ENCODE peak calls at places on chromosomes 13 and 19, in five cellular contexts. One of them, this sample, is unnamed.

GRCh38 chr13:102721800-102722231 is 27.0 kb upstream of the METTL21C start:
- DNase-seq in body of pancreas: no peak
- DNase-seq in cardiac muscle cell: peak; percentile 56
- DNase-seq in suprapubic skin: no peak
- DNase-seq in psoas muscle: peak; percentile 70
- DNase-seq in this sample: no peak

GRCh38 chr19:38115264-38115802 is 108.7 kb downstream of the DPF1 start:
- DNase-seq in body of pancreas: no peak
- DNase-seq in psoas muscle: no peak
- DNase-seq in suprapubic skin: no peak
- DNase-seq in cardiac muscle cell: no peak
- DNase-seq in this sample: no peak

GRCh38 chr19:53357821-53358581 is 7.5 kb upstream of the ZNF525 start:
- DNase-seq in cardiac muscle cell: no peak
- DNase-seq in psoas muscle: no peak
- DNase-seq in body of pancreas: no peak
- DNase-seq in suprapubic skin: no peak
- DNase-seq in this sample: no peak

GRCh38 chr19:21463449-21464105 is 41.8 kb upstream of the ZNF429 start:
- DNase-seq in cardiac muscle cell: peak; percentile 48
- DNase-seq in suprapubic skin: no peak
- DNase-seq in body of pancreas: peak; percentile 88
- DNase-seq in psoas muscle: peak; percentile 58
- DNase-seq in this sample: peak; percentile 42

GRCh38 chr13:107361666-107362065 is 793.7 kb upstream of the ARGLU1 start:
- DNase-seq in body of pancreas: no peak
- DNase-seq in cardiac muscle cell: peak; percentile 44
- DNase-seq in suprapubic skin: no peak
- DNase-seq in psoas muscle: no peak
- DNase-seq in this sample: no peak

GRCh38 chr13:19860884-19861655 is 2.4 kb downstream of the ZMYM5 start:
- DNase-seq in psoas muscle: no peak
- DNase-seq in body of pancreas: no peak
- DNase-seq in suprapubic skin: no peak
- DNase-seq in cardiac muscle cell: peak; percentile 65
- DNase-seq in this sample: no peak

GRCh38 chr13:99211421-99212035 is 10.9 kb downstream of the UBAC2 start:
- DNase-seq in suprapubic skin: no peak
- DNase-seq in cardiac muscle cell: no peak
- DNase-seq in body of pancreas: no peak
- DNase-seq in psoas muscle: no peak
- DNase-seq in this sample: no peak

GRCh38 chr19:6654347-6655310 is 15.3 kb downstream of the TNFSF14 start:
- DNase-seq in psoas muscle: no peak
- DNase-seq in body of pancreas: no peak
- DNase-seq in suprapubic skin: no peak
- DNase-seq in cardiac muscle cell: no peak
- DNase-seq in this sample: no peak

GRCh38 chr19:12794196-12794921 is 3.1 kb downstream of the JUNB start:
- DNase-seq in psoas muscle: no peak
- DNase-seq in body of pancreas: no peak
- DNase-seq in cardiac muscle cell: peak; percentile 60
- DNase-seq in suprapubic skin: no peak
- DNase-seq in this sample: no peak

GRCh38 chr19:38980583-38981374 is 5.2 kb upstream of the FBXO17 start:
- DNase-seq in body of pancreas: no peak
- DNase-seq in cardiac muscle cell: no peak
- DNase-seq in psoas muscle: no peak
- DNase-seq in suprapubic skin: no peak
- DNase-seq in this sample: no peak

DNA sequence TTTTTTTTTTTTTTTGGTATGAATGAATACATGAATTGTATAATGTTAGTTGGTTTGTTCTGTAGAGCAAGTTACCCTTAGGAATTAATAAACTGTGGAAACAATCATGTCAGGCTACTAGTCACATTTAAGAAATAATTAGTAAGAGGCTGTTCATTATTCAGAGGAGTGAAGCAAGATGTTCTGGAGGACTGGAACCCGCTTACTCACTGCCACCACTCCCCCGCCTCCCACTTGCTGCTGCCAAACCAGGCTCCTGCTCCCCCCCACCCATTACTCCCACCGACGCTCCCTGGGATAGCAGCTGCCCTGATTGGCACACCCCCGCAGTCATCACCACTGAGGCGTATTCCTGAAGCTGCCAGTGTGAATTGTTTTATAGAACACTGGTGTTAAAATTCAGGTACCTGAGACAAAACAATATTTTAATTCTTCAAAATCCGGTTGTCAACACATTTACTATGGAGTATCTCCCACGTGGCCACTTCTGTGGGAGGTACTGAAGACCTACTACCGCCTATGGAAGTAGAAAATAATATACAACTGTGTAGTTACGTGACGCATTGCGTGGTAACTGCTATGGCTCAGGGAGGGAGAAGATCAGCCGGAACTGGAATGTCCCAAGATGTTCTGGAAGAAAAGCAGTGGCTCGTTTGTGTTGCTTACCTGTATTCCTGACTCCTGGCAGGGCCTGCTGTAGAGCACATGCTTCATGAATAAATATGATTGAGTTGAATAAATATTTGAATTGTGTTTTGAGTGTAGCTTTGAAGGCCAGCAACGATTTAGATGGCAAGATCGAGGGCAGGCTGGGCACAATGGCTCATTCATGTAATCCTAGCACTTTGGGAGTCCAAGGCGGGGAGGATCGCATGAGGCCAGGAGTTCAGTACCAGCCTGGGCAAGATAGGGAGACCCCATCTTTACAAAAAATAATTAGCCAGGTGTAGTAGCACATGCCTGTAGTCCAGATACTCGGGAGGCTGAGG is 1.7 kb downstream of the DPY19L3 start:
- DNase-seq in cardiac muscle cell: peak; percentile 93
- DNase-seq in body of pancreas: peak; percentile 80
- DNase-seq in psoas muscle: peak; percentile 63
- DNase-seq in suprapubic skin: no peak
- DNase-seq in this sample: no peak
- H3K27ac ChIP-seq in cardiac muscle cell: no peak overlapping the region
- H3K27ac ChIP-seq in body of pancreas: peak overlapping the region; percentile 93
- H3K27ac ChIP-seq in psoas muscle: peak overlapping the region; percentile 99
- H3K27ac ChIP-seq in suprapubic skin: peak overlapping the region; percentile 98
- H3K27ac ChIP-seq in this sample: peak overlapping the region; percentile 96

DNA sequence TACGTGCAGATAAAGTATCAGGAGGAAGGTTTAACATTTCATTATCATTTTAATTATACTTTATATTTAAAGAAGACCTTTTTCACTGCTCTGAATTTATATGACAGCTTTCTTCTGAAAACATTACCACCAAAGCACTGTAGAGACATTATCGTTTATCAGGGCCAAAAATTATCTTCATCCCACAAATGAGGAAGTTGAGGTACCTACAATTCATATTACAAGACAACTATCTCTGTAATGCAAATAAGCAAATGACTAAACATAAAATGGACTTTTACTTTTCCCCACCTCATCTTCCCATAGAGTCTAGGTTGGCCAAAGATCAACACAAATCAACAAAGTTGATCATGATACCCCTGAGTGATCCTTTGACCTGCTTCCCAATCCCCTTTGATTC is 30.9 kb upstream of the SMAD9 start:
- DNase-seq in psoas muscle: no peak
- DNase-seq in suprapubic skin: no peak
- DNase-seq in cardiac muscle cell: no peak
- DNase-seq in body of pancreas: no peak
- DNase-seq in this sample: no peak
- H3K4me1 ChIP-seq in psoas muscle: no peaks in the 10 kb centered on the region
- H3K4me1 ChIP-seq in suprapubic skin: no peaks in the 10 kb centered on the region
- H3K4me1 ChIP-seq in cardiac muscle cell: no peaks in the 10 kb centered on the region
- H3K4me1 ChIP-seq in body of pancreas: no peaks in the 10 kb centered on the region
- H3K4me1 ChIP-seq in this sample: no peaks in the 10 kb centered on the region

GRCh38 chr13:33139186-33139585 is 123.0 kb downstream of the KL start:
- DNase-seq in suprapubic skin: no peak
- DNase-seq in psoas muscle: peak; percentile 56
- DNase-seq in cardiac muscle cell: no peak
- DNase-seq in body of pancreas: peak; percentile 62
- DNase-seq in this sample: peak; percentile 70
- H3K36me3 ChIP-seq in suprapubic skin: peaks cover 10% of the 10 kb centered on the region
- H3K36me3 ChIP-seq in psoas muscle: peaks cover 5% of the 10 kb centered on the region
- H3K36me3 ChIP-seq in cardiac muscle cell: peaks cover 5% of the 10 kb centered on the region
- H3K36me3 ChIP-seq in body of pancreas: peaks cover 7% of the 10 kb centered on the region
- H3K36me3 ChIP-seq in this sample: peaks cover 59% of the 10 kb centered on the region

GRCh38 chr19:48634036-48634342 is 3.2 kb downstream of the DBP start:
- DNase-seq in body of pancreas: no peak
- DNase-seq in cardiac muscle cell: no peak
- DNase-seq in psoas muscle: no peak
- DNase-seq in suprapubic skin: no peak
- DNase-seq in this sample: no peak
- H3K27ac ChIP-seq in body of pancreas: peak overlapping the region; percentile 98
- H3K27ac ChIP-seq in cardiac muscle cell: no peak overlapping the region
- H3K27ac ChIP-seq in psoas muscle: peak overlapping the region; percentile 97
- H3K27ac ChIP-seq in suprapubic skin: peak overlapping the region; percentile 94
- H3K27ac ChIP-seq in this sample: peak overlapping the region; percentile 98

GRCh38 chr13:30926781-30927180 is 5.7 kb upstream of the TEX26 start:
- DNase-seq in body of pancreas: no peak
- DNase-seq in psoas muscle: no peak
- DNase-seq in suprapubic skin: no peak
- DNase-seq in cardiac muscle cell: no peak
- DNase-seq in this sample: no peak
- H3K4me1 ChIP-seq in body of pancreas: peaks cover 8% of the 10 kb centered on the region
- H3K4me1 ChIP-seq in psoas muscle: no peaks in the 10 kb centered on the region
- H3K4me1 ChIP-seq in suprapubic skin: peaks cover 6% of the 10 kb centered on the region
- H3K4me1 ChIP-seq in cardiac muscle cell: no peaks in the 10 kb centered on the region
- H3K4me1 ChIP-seq in this sample: no peaks in the 10 kb centered on the region

GRCh38 chr19:5210556-5210955 is 130.1 kb downstream of the PTPRS start:
- DNase-seq in psoas muscle: no peak
- DNase-seq in suprapubic skin: no peak
- DNase-seq in cardiac muscle cell: no peak
- DNase-seq in body of pancreas: no peak
- DNase-seq in this sample: no peak

GRCh38 chr19:5213667-5214066 is 126.9 kb downstream of the PTPRS start:
- DNase-seq in cardiac muscle cell: no peak
- DNase-seq in psoas muscle: no peak
- DNase-seq in body of pancreas: no peak
- DNase-seq in suprapubic skin: no peak
- DNase-seq in this sample: no peak

GRCh38 chr19:5214371-5214770 is 126.2 kb downstream of the PTPRS start:
- DNase-seq in body of pancreas: no peak
- DNase-seq in suprapubic skin: no peak
- DNase-seq in cardiac muscle cell: no peak
- DNase-seq in psoas muscle: no peak
- DNase-seq in this sample: no peak

GRCh38 chr19:5212101-5212500 is 128.5 kb downstream of the PTPRS start:
- DNase-seq in suprapubic skin: no peak
- DNase-seq in body of pancreas: no peak
- DNase-seq in cardiac muscle cell: no peak
- DNase-seq in psoas muscle: no peak
- DNase-seq in this sample: no peak

GRCh38 chr19:5211217-5211822 is 129.3 kb downstream of the PTPRS start:
- DNase-seq in psoas muscle: no peak
- DNase-seq in body of pancreas: no peak
- DNase-seq in suprapubic skin: no peak
- DNase-seq in cardiac muscle cell: no peak
- DNase-seq in this sample: no peak
- H3K36me3 ChIP-seq in psoas muscle: peaks cover 94% of the 10 kb centered on the region
- H3K36me3 ChIP-seq in body of pancreas: peaks cover 35% of the 10 kb centered on the region
- H3K36me3 ChIP-seq in suprapubic skin: peaks cover 99% of the 10 kb centered on the region
- H3K36me3 ChIP-seq in cardiac muscle cell: peaks cover 72% of the 10 kb centered on the region
- H3K36me3 ChIP-seq in this sample: peaks cover 86% of the 10 kb centered on the region

DNA sequence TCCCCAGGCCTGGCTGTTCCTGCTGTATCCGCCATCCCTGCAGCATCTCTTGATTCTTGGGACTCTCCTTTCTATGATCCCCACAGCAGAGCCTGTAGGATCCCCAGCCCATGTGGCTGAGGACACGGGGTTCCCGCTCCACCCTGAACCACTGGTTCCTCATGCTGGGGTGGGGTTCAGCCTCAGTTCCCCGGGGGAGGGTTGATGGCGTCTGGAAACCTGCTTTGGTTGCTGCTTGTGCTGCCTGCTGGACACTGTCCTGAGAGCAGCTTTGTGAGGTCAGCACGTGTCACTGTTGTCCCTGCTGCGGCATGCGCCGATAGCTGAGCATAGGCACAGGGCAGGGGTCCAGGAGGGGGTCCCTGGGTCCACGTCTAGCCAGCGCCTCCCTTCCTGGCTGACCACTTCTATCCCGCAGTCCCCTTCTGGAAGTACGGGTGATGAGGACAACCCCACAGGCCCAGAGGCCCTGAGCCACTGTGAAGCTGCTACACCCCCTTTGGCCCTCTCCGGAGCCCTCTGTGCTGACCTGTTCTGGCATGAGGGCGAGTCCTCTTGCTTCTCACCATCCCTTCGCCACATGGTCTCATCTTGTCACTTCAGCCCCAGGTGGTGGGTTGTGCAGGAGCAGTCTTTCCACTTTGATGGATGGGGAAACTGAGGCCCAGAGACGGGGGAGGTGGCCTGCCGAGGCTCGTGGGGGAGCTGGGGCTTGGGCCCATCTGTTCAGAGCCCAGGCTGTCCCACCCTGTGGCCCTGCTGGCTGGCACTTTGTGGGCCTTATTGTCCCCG is 5.5 kb downstream of the EPN1 start:
- DNase-seq in body of pancreas: no peak
- DNase-seq in cardiac muscle cell: no peak
- DNase-seq in suprapubic skin: no peak
- DNase-seq in psoas muscle: no peak
- DNase-seq in this sample: no peak
- H3K27ac ChIP-seq in body of pancreas: no peak overlapping the region
- H3K27ac ChIP-seq in cardiac muscle cell: no peak overlapping the region
- H3K27ac ChIP-seq in suprapubic skin: no peak overlapping the region
- H3K27ac ChIP-seq in psoas muscle: no peak overlapping the region
- H3K27ac ChIP-seq in this sample: no peak overlapping the region

GRCh38 chr19:3668331-3669133 is 31.7 kb downstream of the PIP5K1C start:
- DNase-seq in suprapubic skin: no peak
- DNase-seq in cardiac muscle cell: peak; percentile 41
- DNase-seq in psoas muscle: no peak
- DNase-seq in body of pancreas: no peak
- DNase-seq in this sample: no peak

GRCh38 chr19:3669134-3669436 is 31.2 kb downstream of the PIP5K1C start:
- DNase-seq in body of pancreas: no peak
- DNase-seq in cardiac muscle cell: no peak
- DNase-seq in psoas muscle: no peak
- DNase-seq in suprapubic skin: no peak
- DNase-seq in this sample: no peak

GRCh38 chr19:3670796-3671679 is 29.2 kb downstream of the PIP5K1C start:
- DNase-seq in body of pancreas: peak; percentile 32
- DNase-seq in psoas muscle: peak; percentile 85
- DNase-seq in suprapubic skin: no peak
- DNase-seq in cardiac muscle cell: peak; percentile 88
- DNase-seq in this sample: peak; percentile 86

GRCh38 chr19:3670258-3670795 is 29.9 kb downstream of the PIP5K1C start:
- DNase-seq in cardiac muscle cell: peak; percentile 95
- DNase-seq in psoas muscle: peak; percentile 87
- DNase-seq in body of pancreas: peak; percentile 35
- DNase-seq in suprapubic skin: peak; percentile 89
- DNase-seq in this sample: peak; percentile 81

GRCh38 chr19:3669616-3670257 is 30.5 kb downstream of the PIP5K1C start:
- DNase-seq in psoas muscle: no peak
- DNase-seq in body of pancreas: no peak
- DNase-seq in cardiac muscle cell: no peak
- DNase-seq in suprapubic skin: no peak
- DNase-seq in this sample: no peak
- H3K4me1 ChIP-seq in psoas muscle: peaks cover 36% of the 10 kb centered on the region
- H3K4me1 ChIP-seq in body of pancreas: peaks cover 12% of the 10 kb centered on the region
- H3K4me1 ChIP-seq in cardiac muscle cell: peaks cover 13% of the 10 kb centered on the region
- H3K4me1 ChIP-seq in suprapubic skin: peaks cover 53% of the 10 kb centered on the region
- H3K4me1 ChIP-seq in this sample: peaks cover 83% of the 10 kb centered on the region

GRCh38 chr13:27665761-27666160 is 44.1 kb downstream of the POLR1D start:
- DNase-seq in cardiac muscle cell: no peak
- DNase-seq in psoas muscle: no peak
- DNase-seq in suprapubic skin: no peak
- DNase-seq in body of pancreas: no peak
- DNase-seq in this sample: no peak
- H3K36me3 ChIP-seq in cardiac muscle cell: peaks cover 3% of the 10 kb centered on the region
- H3K36me3 ChIP-seq in psoas muscle: peaks cover 14% of the 10 kb centered on the region
- H3K36me3 ChIP-seq in suprapubic skin: peaks cover 13% of the 10 kb centered on the region
- H3K36me3 ChIP-seq in body of pancreas: peaks cover 2% of the 10 kb centered on the region
- H3K36me3 ChIP-seq in this sample: peaks cover 7% of the 10 kb centered on the region